ENCODE peak calls at places on chromosomes 6 and 20, in four cellular contexts. R is iPS-NIHi11, J is Daoy, H is activated T-cell treated with anti-CD3 and anti-CD28 coated beads for 48 hours. V is an unnamed sample.

GRCh38 chr20:14495066-14495465 is 157.7 kb upstream of the FLRT3 start:
- DNase-seq in J (no peak), H (no peak), R (no peak), V (peak; percentile 9)

GRCh38 chr20:10672579-10673127 is 1.1 kb downstream of the JAG1 start:
- DNase-seq in H (peak; percentile 39), J (peak; percentile 66), R (peak; percentile 24), V (peak; percentile 6)

GRCh38 chr6:92945799-92946198 is 473.6 kb downstream of the EPHA7 start:
- DNase-seq in R (no peak), H (no peak), J (peak; percentile 1), V (no peak)

GRCh38 chr20:23116301-23117089 is 30.4 kb upstream of the CD93 start:
- DNase-seq in H (no peak), J (peak; percentile 7), R (no peak), V (peak; percentile 12)

GRCh38 chr6:109406196-109406595 is 23.9 kb upstream of the CD164 start:
- DNase-seq in R (no peak), J (no peak), H (no peak), V (peak; percentile 57)

GRCh38 chr6:36979343-36979742 is 6.7 kb downstream of the MTCH1 start:
- DNase-seq in H (no peak), R (no peak), J (no peak), V (peak; percentile 24)

GRCh38 chr20:11901127-11901526 is 16.6 kb upstream of the BTBD3 start:
- DNase-seq in R (no peak), H (no peak), J (peak; percentile 85), V (peak; percentile 72)

GRCh38 chr6:14129572-14129971 is 12.0 kb downstream of the CD83 start:
- DNase-seq in J (peak; percentile 64), R (peak; percentile 58), H (no peak), V (no peak)

GRCh38 chr6:154236646-154237236 is 119.9 kb downstream of the IPCEF1 start:
- DNase-seq in J (no peak), R (no peak), H (no peak), V (no peak)

GRCh38 chr6:126307859-126308258 is 32.1 kb upstream of the CENPW start:
- DNase-seq in H (no peak), J (peak; percentile 53), R (no peak), V (peak; percentile 84)

GRCh38 chr20:17807670-17808069 is 107.9 kb downstream of the BANF2 start:
- DNase-seq in J (no peak), H (no peak), R (no peak), V (no peak)

GRCh38 chr6:134436281-134436815 is 118.4 kb upstream of the SGK1 start:
- DNase-seq in J (peak; percentile 95), R (peak; percentile 48), H (peak; percentile 58), V (peak; percentile 88)

GRCh38 chr6:109580519-109580918 is 97.5 kb upstream of the ZBTB24 start:
- DNase-seq in J (peak; percentile 60), R (peak; percentile 24), H (no peak), V (no peak)

V was measured in NCI-H226.